ENCODE peak calls at places on chromosomes 2 and 18, in seven cellular contexts. Q is coronary artery, C is cardiac muscle cell, W is prostate gland, N is tibial artery, X is GM23248, E is kidney. I is an unnamed sample.

GRCh38 chr2:106096446-106097369 is 97.4 kb downstream of the UXS1 start:
- DNase-seq in Q (no peak), C (no peak), W (no peak), N (no peak), X (no peak), E (no peak), I (no peak)

GRCh38 chr2:179107179-179107541 is 57.2 kb upstream of the CCDC141 start:
- DNase-seq in Q (no peak), C (no peak), W (no peak), N (no peak), X (no peak), E (no peak), I (no peak)

GRCh38 chr2:98880266-98881152 is 55.5 kb downstream of the CRACDL start:
- DNase-seq in Q (no peak), C (no peak), W (no peak), N (no peak), X (no peak), E (no peak), I (no peak)

GRCh38 chr2:127577208-127577475 is 41.7 kb downstream of the MYO7B start:
- DNase-seq in Q (no peak), C (no peak), W (no peak), N (peak), X (no peak), E (peak), I (no peak)

GRCh38 chr2:98577313-98577712 is 31.0 kb downstream of the COA5 start:
- DNase-seq in Q (peak), C (no peak), W (no peak), N (no peak), X (no peak), E (no peak), I (no peak)

GRCh38 chr2:97911210-97911921 is 84.4 kb downstream of the TMEM131 start:
- DNase-seq in Q (no peak), C (peak), W (no peak), N (no peak), X (peak), E (no peak), I (no peak)

GRCh38 chr2:218281449-218281848 is 10.9 kb downstream of the TMBIM1 start:
- DNase-seq in Q (no peak), C (no peak), W (no peak), N (no peak), X (peak), E (no peak), I (no peak)

GRCh38 chr2:216690451-216691209 is 4.7 kb downstream of the IGFBP5 start:
- DNase-seq in Q (peak), C (peak), W (no peak), N (peak), X (peak), E (no peak), I (peak)

GRCh38 chr2:85326946-85327756 is 638 bp downstream of the TGOLN2 start:
- DNase-seq in Q (peak), C (peak), W (peak), N (peak), X (peak), E (peak), I (no peak)

GRCh38 chr2:189557373-189557772 is 23.2 kb downstream of the SLC40A1 start:
- DNase-seq in Q (no peak), C (no peak), W (no peak), N (no peak), X (no peak), E (no peak), I (no peak)

GRCh38 chr2:189560273-189560586 is 20.4 kb downstream of the SLC40A1 start:
- DNase-seq in Q (no peak), C (no peak), W (no peak), N (no peak), X (no peak), E (no peak), I (no peak)

GRCh38 chr2:189561371-189561948 is 19.1 kb downstream of the SLC40A1 start:
- DNase-seq in Q (no peak), C (peak), W (no peak), N (no peak), X (no peak), E (no peak), I (no peak)

GRCh38 chr2:189559579-189560272 is 20.9 kb downstream of the SLC40A1 start:
- DNase-seq in Q (no peak), C (peak), W (no peak), N (no peak), X (no peak), E (peak), I (no peak)

DNA sequence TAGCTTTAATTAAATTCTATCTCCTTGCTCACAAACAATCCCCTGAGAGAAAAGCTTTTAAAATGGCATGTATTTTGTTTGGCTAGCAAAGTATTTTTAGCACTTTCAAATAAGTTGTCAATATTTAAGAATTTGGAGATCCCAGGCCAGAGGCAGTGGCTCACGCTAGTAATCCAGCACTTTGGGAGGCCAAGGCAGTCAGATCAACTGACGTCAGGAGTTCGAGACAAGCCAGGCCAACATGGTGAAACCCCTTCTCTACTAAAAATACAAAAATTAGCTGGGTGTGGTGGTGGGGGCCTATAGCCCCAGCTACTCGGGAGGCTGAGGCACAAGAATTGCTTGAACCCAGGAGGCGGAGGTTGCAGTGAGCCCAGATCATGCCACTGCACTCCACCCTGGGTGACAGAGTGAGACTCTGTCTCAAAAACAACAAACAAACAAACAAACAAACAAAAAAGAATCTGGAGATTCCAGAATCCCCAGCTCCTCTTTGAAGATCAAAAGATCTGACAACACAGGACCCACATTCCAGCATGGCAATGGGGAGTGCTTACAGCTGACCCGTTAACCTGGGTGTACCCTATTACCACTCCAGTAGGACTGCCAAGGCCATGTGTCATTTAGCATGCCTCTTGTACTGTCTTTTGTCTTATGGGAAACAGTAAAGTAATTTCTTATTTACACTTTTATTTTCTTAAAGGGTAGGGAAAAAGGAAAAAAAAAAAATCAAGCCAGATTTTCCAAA is 21.9 kb downstream of the SLC40A1 start:
- DNase-seq in Q (no peak), C (no peak), W (no peak), N (no peak), X (no peak), E (no peak), I (no peak)
- H3K27ac ChIP-seq in Q (peak), C (no peak), W (no peak), N (peak), X (no peak), E (no peak), I (no peak)

GRCh38 chr2:121887513-121888188 is 132.2 kb downstream of the TSN start:
- DNase-seq in Q (no peak), C (no peak), W (no peak), N (no peak), X (no peak), E (peak), I (peak)

GRCh38 chr2:121886059-121886458 is 130.6 kb downstream of the TSN start:
- DNase-seq in Q (no peak), C (no peak), W (no peak), N (no peak), X (no peak), E (no peak), I (no peak)

GRCh38 chr2:121881950-121882349 is 126.5 kb downstream of the TSN start:
- DNase-seq in Q (no peak), C (no peak), W (no peak), N (no peak), X (no peak), E (no peak), I (no peak)

GRCh38 chr2:121881038-121881437 is 125.6 kb downstream of the TSN start:
- DNase-seq in Q (no peak), C (no peak), W (no peak), N (no peak), X (no peak), E (no peak), I (no peak)

DNA sequence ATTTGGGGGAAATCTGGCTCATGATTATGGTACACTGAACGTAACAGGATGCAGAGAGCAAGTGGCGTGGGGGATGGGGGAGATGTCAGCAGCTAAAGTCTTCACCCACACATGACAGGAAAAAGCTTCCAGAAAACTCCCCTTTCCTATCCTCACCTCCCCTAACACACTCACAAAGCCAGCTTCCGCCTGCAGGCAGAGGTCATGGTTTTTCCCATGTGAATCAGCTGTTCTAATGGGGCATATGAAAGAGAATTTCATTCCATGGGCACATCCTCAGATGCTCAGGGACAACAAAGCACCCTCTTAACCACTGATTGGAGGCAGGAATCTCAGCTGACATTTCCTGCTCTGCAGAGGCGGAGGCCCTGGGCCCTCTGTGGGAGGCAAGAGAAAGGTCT is 129.1 kb downstream of the TSN start:
- DNase-seq in Q (peak), C (peak), W (no peak), N (no peak), X (no peak), E (no peak), I (no peak)
- H3K27ac ChIP-seq in Q (no peak), C (no peak), W (no peak), N (no peak), X (no peak), E (no peak), I (no peak)

GRCh38 chr2:176121377-176122111 is 975 bp upstream of the HOXD9 start:
- DNase-seq in Q (no peak), C (no peak), W (no peak), N (no peak), X (no peak), E (peak), I (no peak)

GRCh38 chr2:176123483-176123843 is 944 bp downstream of the HOXD9 start:
- DNase-seq in Q (no peak), C (no peak), W (no peak), N (no peak), X (no peak), E (no peak), I (no peak)

GRCh38 chr2:176122633-176123482 is at the start of gene HOXD9:
- DNase-seq in Q (no peak), C (no peak), W (no peak), N (peak), X (peak), E (peak), I (peak)

GRCh38 chr2:176120369-176121307 is 1.9 kb upstream of the HOXD9 start:
- DNase-seq in Q (no peak), C (no peak), W (no peak), N (no peak), X (no peak), E (peak), I (no peak)

DNA sequence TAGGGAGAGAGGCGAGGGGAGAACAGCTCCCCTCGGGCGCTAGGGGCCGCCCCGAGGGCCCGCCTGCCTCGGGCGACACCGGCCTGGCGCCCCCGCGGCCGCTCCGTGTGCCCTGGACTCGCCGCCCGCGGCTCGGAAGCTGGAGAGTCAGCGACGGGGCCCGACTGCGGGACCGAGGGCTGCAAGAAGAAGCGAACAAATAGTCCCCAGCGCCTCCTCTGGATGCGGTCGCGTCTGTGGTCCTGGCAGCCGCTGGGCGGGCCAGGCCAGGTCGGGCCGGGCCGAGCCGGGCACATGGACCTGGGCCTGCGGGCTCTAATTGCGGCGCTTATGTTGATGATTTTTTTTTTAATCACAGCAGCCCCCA is 270 bp upstream of the HOXD9 start:
- DNase-seq in Q (no peak), C (no peak), W (no peak), N (no peak), X (no peak), E (no peak), I (no peak)
- H3K27ac ChIP-seq in Q (no peak), C (no peak), W (peak), N (peak), X (peak), E (peak), I (peak)

GRCh38 chr18:59502899-59503245 is 143.8 kb upstream of the LMAN1 start:
- DNase-seq in Q (no peak), C (no peak), W (no peak), N (no peak), X (no peak), E (no peak), I (no peak)
- H3K27ac ChIP-seq in Q (no peak), C (peak), W (peak), N (no peak), X (peak), E (peak), I (no peak)

DNA sequence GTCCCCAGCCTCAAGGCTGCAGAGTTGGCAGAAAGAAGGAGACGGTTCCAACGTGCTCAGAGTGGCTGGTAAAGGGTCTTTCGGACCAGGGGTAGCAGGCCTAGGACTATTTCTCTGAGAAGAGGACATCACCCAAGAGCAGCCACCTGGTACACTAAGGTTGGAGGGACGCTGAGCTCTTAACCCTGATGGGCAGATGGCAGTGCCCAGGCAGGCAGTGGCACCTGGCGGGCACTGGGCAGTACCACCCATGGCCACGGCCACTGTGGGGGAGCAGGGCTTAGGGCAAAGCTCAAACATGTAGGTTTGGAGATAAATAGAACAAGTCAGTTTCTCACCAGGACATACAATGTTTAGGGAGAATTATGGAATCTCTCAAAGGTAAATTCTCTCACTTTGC is 53.5 kb downstream of the MBP start:
- DNase-seq in Q (no peak), C (no peak), W (no peak), N (no peak), X (no peak), E (no peak), I (no peak)
- H3K27ac ChIP-seq in Q (no peak), C (no peak), W (no peak), N (no peak), X (no peak), E (no peak), I (no peak)

DNA sequence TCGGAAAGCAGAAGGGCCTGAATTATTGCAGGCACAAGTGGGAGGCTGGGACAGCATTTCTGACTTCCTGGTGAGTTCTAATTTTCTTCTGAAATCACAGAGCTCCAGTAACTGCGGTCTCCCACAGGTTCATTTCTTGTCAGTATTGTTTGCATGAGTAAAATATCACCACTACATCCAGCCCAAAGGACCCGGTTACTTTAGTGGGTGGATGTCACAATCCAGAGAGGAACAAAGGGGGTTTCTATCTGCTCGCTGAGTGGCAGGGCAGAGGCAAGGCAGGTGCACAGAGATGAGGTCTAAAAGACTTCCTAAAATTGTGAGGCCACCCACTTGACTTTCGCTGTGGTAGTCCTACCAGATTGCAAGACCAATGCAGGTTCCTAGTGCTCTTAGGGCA is 800.4 kb upstream of the ID2 start:
- DNase-seq in Q (no peak), C (no peak), W (no peak), N (no peak), X (no peak), E (no peak), I (peak)
- H3K27ac ChIP-seq in Q (no peak), C (no peak), W (no peak), N (no peak), X (no peak), E (no peak), I (no peak)

GRCh38 chr2:108270768-108271506 is 17.8 kb upstream of the SULT1C2 start:
- DNase-seq in Q (no peak), C (no peak), W (no peak), N (no peak), X (no peak), E (no peak), I (no peak)
- H3K27ac ChIP-seq in Q (no peak), C (no peak), W (no peak), N (peak), X (no peak), E (no peak), I (no peak)

DNA sequence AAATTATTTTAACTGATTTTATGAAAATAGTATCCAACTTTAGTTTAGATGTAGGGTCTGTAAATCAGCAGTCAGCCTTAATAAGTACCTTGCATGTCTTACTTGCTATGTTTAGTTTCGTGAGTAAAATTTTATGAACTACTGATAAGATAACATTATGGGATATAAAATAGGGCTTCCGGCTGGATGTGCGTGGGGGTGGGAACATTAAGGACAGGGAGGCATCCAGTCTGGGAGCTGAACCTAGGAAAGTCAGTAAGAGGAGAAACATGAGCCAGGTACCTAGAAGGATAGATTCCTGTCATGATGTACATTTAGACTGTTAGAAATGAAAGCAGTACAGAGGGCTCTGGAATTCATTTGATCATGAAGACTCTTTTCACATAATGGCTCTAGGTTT is 12.7 kb upstream of the KCNJ13 start:
- DNase-seq in Q (no peak), C (peak), W (no peak), N (no peak), X (no peak), E (no peak), I (no peak)
- H3K27ac ChIP-seq in Q (no peak), C (no peak), W (no peak), N (no peak), X (no peak), E (no peak), I (no peak)

DNA sequence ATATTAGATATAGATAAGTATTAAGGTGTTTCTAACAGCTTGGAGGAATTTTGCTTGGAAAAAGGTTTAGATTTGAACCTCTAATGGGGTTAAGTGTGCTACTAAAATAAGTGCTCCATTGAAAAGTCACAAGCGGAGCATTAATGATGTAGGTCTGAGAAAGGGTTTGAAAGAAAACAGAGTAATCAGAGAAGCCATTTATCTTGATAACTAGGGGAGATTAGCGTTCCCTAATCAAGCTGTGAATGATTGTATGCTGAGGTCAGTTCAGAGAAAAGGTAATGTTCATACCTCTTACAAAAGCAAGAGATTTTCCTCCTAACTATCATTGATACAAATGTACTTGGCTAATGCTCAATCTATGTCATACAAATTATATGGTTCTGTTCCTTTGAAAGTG is 1.5 kb downstream of the ARHGAP25 start:
- DNase-seq in Q (no peak), C (no peak), W (no peak), N (no peak), X (no peak), E (no peak), I (no peak)
- H3K27ac ChIP-seq in Q (no peak), C (no peak), W (no peak), N (no peak), X (no peak), E (no peak), I (no peak)